ENCODE peak calls at places on chromosomes 6 and 20, in four cellular contexts. One of them, this sample, is unnamed.

GRCh38 chr6:6751615-6752014 is 163.1 kb downstream of the LY86 start:
- DNase-seq in activated T-helper 1 cell treated with anti-CD3 and anti-CD28 coated beads, Interleukin-2, amount 50 U/mL, for 16 hours: no peak
- DNase-seq in COR-L47: no peak
- DNase-seq in activated T-helper 2 cell treated with anti-CD3 and anti-CD28 coated beads, Interferon-gamma antibody, Interleukin-2, Interleukin-4, amounts not matched to agents 10 μg/mL and 5 μg/mL and 100 μg/mL, durations not matched to agents 14 hours and 24 hours and 36 hours: no peak
- DNase-seq in this sample: no peak

GRCh38 chr6:112037783-112038216 is 16.1 kb upstream of the CCN6 start:
- DNase-seq in activated T-helper 2 cell treated with anti-CD3 and anti-CD28 coated beads, Interferon-gamma antibody, Interleukin-2, Interleukin-4, amounts not matched to agents 10 μg/mL and 5 μg/mL and 100 μg/mL, durations not matched to agents 14 hours and 24 hours and 36 hours: no peak
- DNase-seq in COR-L47: no peak
- DNase-seq in activated T-helper 1 cell treated with anti-CD3 and anti-CD28 coated beads, Interleukin-2, amount 50 U/mL, for 16 hours: no peak
- DNase-seq in this sample: no peak

GRCh38 chr6:147099974-147100373 is 104.2 kb upstream of the STXBP5 start:
- DNase-seq in activated T-helper 1 cell treated with anti-CD3 and anti-CD28 coated beads, Interleukin-2, amount 50 U/mL, for 16 hours: no peak
- DNase-seq in COR-L47: no peak
- DNase-seq in activated T-helper 2 cell treated with anti-CD3 and anti-CD28 coated beads, Interferon-gamma antibody, Interleukin-2, Interleukin-4, amounts not matched to agents 10 μg/mL and 5 μg/mL and 100 μg/mL, durations not matched to agents 14 hours and 24 hours and 36 hours: no peak
- DNase-seq in this sample: no peak

GRCh38 chr20:4220756-4221155 is 205.4 kb upstream of the RNF24 start:
- DNase-seq in activated T-helper 1 cell treated with anti-CD3 and anti-CD28 coated beads, Interleukin-2, amount 50 U/mL, for 16 hours: no peak
- DNase-seq in activated T-helper 2 cell treated with anti-CD3 and anti-CD28 coated beads, Interferon-gamma antibody, Interleukin-2, Interleukin-4, amounts not matched to agents 10 μg/mL and 5 μg/mL and 100 μg/mL, durations not matched to agents 14 hours and 24 hours and 36 hours: no peak
- DNase-seq in COR-L47: no peak
- DNase-seq in this sample: no peak

GRCh38 chr6:73180718-73181619 is 44.3 kb downstream of the KHDC1L start:
- DNase-seq in activated T-helper 1 cell treated with anti-CD3 and anti-CD28 coated beads, Interleukin-2, amount 50 U/mL, for 16 hours: no peak
- DNase-seq in activated T-helper 2 cell treated with anti-CD3 and anti-CD28 coated beads, Interferon-gamma antibody, Interleukin-2, Interleukin-4, amounts not matched to agents 10 μg/mL and 5 μg/mL and 100 μg/mL, durations not matched to agents 14 hours and 24 hours and 36 hours: no peak
- DNase-seq in COR-L47: peak; percentile 38
- DNase-seq in this sample: peak; percentile 25

GRCh38 chr6:129641344-129641743 is 68.6 kb downstream of the ARHGAP18 start:
- DNase-seq in activated T-helper 1 cell treated with anti-CD3 and anti-CD28 coated beads, Interleukin-2, amount 50 U/mL, for 16 hours: no peak
- DNase-seq in COR-L47: no peak
- DNase-seq in activated T-helper 2 cell treated with anti-CD3 and anti-CD28 coated beads, Interferon-gamma antibody, Interleukin-2, Interleukin-4, amounts not matched to agents 10 μg/mL and 5 μg/mL and 100 μg/mL, durations not matched to agents 14 hours and 24 hours and 36 hours: no peak
- DNase-seq in this sample: no peak

GRCh38 chr6:162343902-162344226 is 383.7 kb downstream of the PRKN start:
- DNase-seq in activated T-helper 2 cell treated with anti-CD3 and anti-CD28 coated beads, Interferon-gamma antibody, Interleukin-2, Interleukin-4, amounts not matched to agents 10 μg/mL and 5 μg/mL and 100 μg/mL, durations not matched to agents 14 hours and 24 hours and 36 hours: no peak
- DNase-seq in activated T-helper 1 cell treated with anti-CD3 and anti-CD28 coated beads, Interleukin-2, amount 50 U/mL, for 16 hours: no peak
- DNase-seq in COR-L47: no peak
- DNase-seq in this sample: no peak

GRCh38 chr20:50130995-50131394 is 18.0 kb upstream of the UBE2V1 start:
- DNase-seq in activated T-helper 1 cell treated with anti-CD3 and anti-CD28 coated beads, Interleukin-2, amount 50 U/mL, for 16 hours: no peak
- DNase-seq in COR-L47: no peak
- DNase-seq in activated T-helper 2 cell treated with anti-CD3 and anti-CD28 coated beads, Interferon-gamma antibody, Interleukin-2, Interleukin-4, amounts not matched to agents 10 μg/mL and 5 μg/mL and 100 μg/mL, durations not matched to agents 14 hours and 24 hours and 36 hours: no peak
- DNase-seq in this sample: no peak

GRCh38 chr20:57397693-57398108 is 6.5 kb downstream of the RBM38 start:
- DNase-seq in COR-L47: no peak
- DNase-seq in activated T-helper 2 cell treated with anti-CD3 and anti-CD28 coated beads, Interferon-gamma antibody, Interleukin-2, Interleukin-4, amounts not matched to agents 10 μg/mL and 5 μg/mL and 100 μg/mL, durations not matched to agents 14 hours and 24 hours and 36 hours: no peak
- DNase-seq in activated T-helper 1 cell treated with anti-CD3 and anti-CD28 coated beads, Interleukin-2, amount 50 U/mL, for 16 hours: peak; percentile 35
- DNase-seq in this sample: no peak

GRCh38 chr6:145116591-145117178 is 618.6 kb downstream of the EPM2A start:
- DNase-seq in COR-L47: no peak
- DNase-seq in activated T-helper 2 cell treated with anti-CD3 and anti-CD28 coated beads, Interferon-gamma antibody, Interleukin-2, Interleukin-4, amounts not matched to agents 10 μg/mL and 5 μg/mL and 100 μg/mL, durations not matched to agents 14 hours and 24 hours and 36 hours: no peak
- DNase-seq in activated T-helper 1 cell treated with anti-CD3 and anti-CD28 coated beads, Interleukin-2, amount 50 U/mL, for 16 hours: no peak
- DNase-seq in this sample: no peak

GRCh38 chr6:75208564-75209431 is 2.9 kb upstream of the COL12A1 start:
- DNase-seq in activated T-helper 1 cell treated with anti-CD3 and anti-CD28 coated beads, Interleukin-2, amount 50 U/mL, for 16 hours: peak; percentile 60
- DNase-seq in COR-L47: peak; percentile 34
- DNase-seq in activated T-helper 2 cell treated with anti-CD3 and anti-CD28 coated beads, Interferon-gamma antibody, Interleukin-2, Interleukin-4, amounts not matched to agents 10 μg/mL and 5 μg/mL and 100 μg/mL, durations not matched to agents 14 hours and 24 hours and 36 hours: peak; percentile 70
- DNase-seq in this sample: peak; percentile 79

GRCh38 chr6:25971187-25971811 is 8.7 kb downstream of the TRIM38 start:
- DNase-seq in activated T-helper 1 cell treated with anti-CD3 and anti-CD28 coated beads, Interleukin-2, amount 50 U/mL, for 16 hours: no peak
- DNase-seq in activated T-helper 2 cell treated with anti-CD3 and anti-CD28 coated beads, Interferon-gamma antibody, Interleukin-2, Interleukin-4, amounts not matched to agents 10 μg/mL and 5 μg/mL and 100 μg/mL, durations not matched to agents 14 hours and 24 hours and 36 hours: no peak
- DNase-seq in COR-L47: no peak
- DNase-seq in this sample: no peak